ENCODE peak calls at places on chromosomes 6 and 20, in ten cellular contexts. One of them, this sample, is unnamed.

GRCh38 chr6:100663219-100663863 is 198.6 kb upstream of the SIM1 start:
- DNase-seq in HFFc6: peak
- DNase-seq in heart right ventricle: no peak
- DNase-seq in RWPE1: no peak
- DNase-seq in BJ: peak
- DNase-seq in fibroblast of the aortic adventitia: peak
- DNase-seq in breast epithelium: no peak
- DNase-seq in CD4-positive, alpha-beta T cell: no peak
- DNase-seq in heart left ventricle: no peak
- DNase-seq in stomach: no peak
- DNase-seq in this sample: no peak

GRCh38 chr20:42391807-42392206 is 773.6 kb upstream of the CHD6 start:
- DNase-seq in RWPE1: no peak
- DNase-seq in HFFc6: no peak
- DNase-seq in fibroblast of the aortic adventitia: no peak
- DNase-seq in heart left ventricle: no peak
- DNase-seq in stomach: no peak
- DNase-seq in heart right ventricle: no peak
- DNase-seq in CD4-positive, alpha-beta T cell: no peak
- DNase-seq in BJ: no peak
- DNase-seq in breast epithelium: no peak
- DNase-seq in this sample: no peak

GRCh38 chr6:66435321-66435720 is 728.3 kb upstream of the EYS start:
- DNase-seq in heart right ventricle: no peak
- DNase-seq in RWPE1: peak
- DNase-seq in BJ: no peak
- DNase-seq in heart left ventricle: no peak
- DNase-seq in CD4-positive, alpha-beta T cell: no peak
- DNase-seq in fibroblast of the aortic adventitia: no peak
- DNase-seq in breast epithelium: no peak
- DNase-seq in stomach: no peak
- DNase-seq in HFFc6: no peak
- DNase-seq in this sample: no peak

GRCh38 chr6:45514454-45514853 is 136.7 kb upstream of the SUPT3H start:
- DNase-seq in HFFc6: no peak
- DNase-seq in RWPE1: peak
- DNase-seq in heart left ventricle: no peak
- DNase-seq in CD4-positive, alpha-beta T cell: no peak
- DNase-seq in heart right ventricle: no peak
- DNase-seq in fibroblast of the aortic adventitia: no peak
- DNase-seq in stomach: peak
- DNase-seq in breast epithelium: no peak
- DNase-seq in BJ: no peak
- DNase-seq in this sample: no peak

GRCh38 chr6:152585236-152585635 is 51.9 kb downstream of the SYNE1 start:
- DNase-seq in CD4-positive, alpha-beta T cell: no peak
- DNase-seq in stomach: no peak
- DNase-seq in breast epithelium: no peak
- DNase-seq in BJ: no peak
- DNase-seq in fibroblast of the aortic adventitia: no peak
- DNase-seq in HFFc6: no peak
- DNase-seq in RWPE1: no peak
- DNase-seq in heart left ventricle: no peak
- DNase-seq in heart right ventricle: no peak
- DNase-seq in this sample: no peak

GRCh38 chr6:16184129-16184528 is 54.3 kb upstream of the GMPR start:
- DNase-seq in heart left ventricle: no peak
- DNase-seq in RWPE1: peak
- DNase-seq in HFFc6: no peak
- DNase-seq in BJ: no peak
- DNase-seq in breast epithelium: no peak
- DNase-seq in CD4-positive, alpha-beta T cell: no peak
- DNase-seq in fibroblast of the aortic adventitia: peak
- DNase-seq in heart right ventricle: no peak
- DNase-seq in stomach: peak
- DNase-seq in this sample: no peak

GRCh38 chr6:37960139-37960935 is 140.8 kb downstream of the ZFAND3 start:
- DNase-seq in CD4-positive, alpha-beta T cell: no peak
- DNase-seq in RWPE1: no peak
- DNase-seq in heart right ventricle: no peak
- DNase-seq in heart left ventricle: no peak
- DNase-seq in fibroblast of the aortic adventitia: no peak
- DNase-seq in stomach: no peak
- DNase-seq in HFFc6: no peak
- DNase-seq in BJ: no peak
- DNase-seq in breast epithelium: no peak
- DNase-seq in this sample: no peak

GRCh38 chr6:124466949-124467348 is 495.3 kb upstream of the RNF217 start:
- DNase-seq in BJ: no peak
- DNase-seq in heart left ventricle: no peak
- DNase-seq in HFFc6: no peak
- DNase-seq in breast epithelium: no peak
- DNase-seq in heart right ventricle: no peak
- DNase-seq in stomach: no peak
- DNase-seq in fibroblast of the aortic adventitia: no peak
- DNase-seq in RWPE1: no peak
- DNase-seq in CD4-positive, alpha-beta T cell: no peak
- DNase-seq in this sample: no peak

GRCh38 chr6:135657207-135657606 is 159.7 kb upstream of the AHI1 start:
- DNase-seq in heart left ventricle: no peak
- DNase-seq in fibroblast of the aortic adventitia: no peak
- DNase-seq in stomach: no peak
- DNase-seq in heart right ventricle: no peak
- DNase-seq in breast epithelium: no peak
- DNase-seq in BJ: no peak
- DNase-seq in RWPE1: no peak
- DNase-seq in HFFc6: no peak
- DNase-seq in CD4-positive, alpha-beta T cell: no peak
- DNase-seq in this sample: no peak

GRCh38 chr20:48791014-48791413 is 36.8 kb downstream of the PREX1 start:
- DNase-seq in heart left ventricle: no peak
- DNase-seq in CD4-positive, alpha-beta T cell: no peak
- DNase-seq in fibroblast of the aortic adventitia: peak
- DNase-seq in RWPE1: no peak
- DNase-seq in heart right ventricle: no peak
- DNase-seq in BJ: no peak
- DNase-seq in HFFc6: no peak
- DNase-seq in breast epithelium: no peak
- DNase-seq in stomach: no peak
- DNase-seq in this sample: no peak
- TF ChIP-seq CTCF in heart left ventricle: no peak
- TF ChIP-seq CTCF in CD4-positive, alpha-beta T cell: no peak
- TF ChIP-seq CTCF in fibroblast of the aortic adventitia: no peak
- TF ChIP-seq CTCF in RWPE1: no peak
- TF ChIP-seq CTCF in heart right ventricle: no peak
- TF ChIP-seq CTCF in BJ: no peak
- TF ChIP-seq CTCF in HFFc6: no peak
- TF ChIP-seq CTCF in breast epithelium: no peak
- TF ChIP-seq CTCF in stomach: no peak
- TF ChIP-seq CTCF in this sample: no peak

GRCh38 chr6:33895296-33895695 is 91.5 kb upstream of the MLN start:
- DNase-seq in HFFc6: no peak
- DNase-seq in CD4-positive, alpha-beta T cell: no peak
- DNase-seq in RWPE1: no peak
- DNase-seq in fibroblast of the aortic adventitia: no peak
- DNase-seq in heart right ventricle: no peak
- DNase-seq in heart left ventricle: no peak
- DNase-seq in BJ: no peak
- DNase-seq in breast epithelium: no peak
- DNase-seq in stomach: no peak
- DNase-seq in this sample: no peak

GRCh38 chr6:33896391-33897192 is 92.8 kb upstream of the MLN start:
- DNase-seq in breast epithelium: no peak
- DNase-seq in HFFc6: peak
- DNase-seq in heart right ventricle: no peak
- DNase-seq in CD4-positive, alpha-beta T cell: no peak
- DNase-seq in stomach: no peak
- DNase-seq in heart left ventricle: no peak
- DNase-seq in RWPE1: no peak
- DNase-seq in BJ: no peak
- DNase-seq in fibroblast of the aortic adventitia: peak
- DNase-seq in this sample: no peak

GRCh38 chr6:33895988-33896387 is 92.2 kb upstream of the MLN start:
- DNase-seq in heart left ventricle: no peak
- DNase-seq in RWPE1: no peak
- DNase-seq in BJ: no peak
- DNase-seq in heart right ventricle: no peak
- DNase-seq in stomach: no peak
- DNase-seq in fibroblast of the aortic adventitia: no peak
- DNase-seq in CD4-positive, alpha-beta T cell: no peak
- DNase-seq in HFFc6: no peak
- DNase-seq in breast epithelium: no peak
- DNase-seq in this sample: no peak

GRCh38 chr6:33892581-33893346 is 89.0 kb upstream of the MLN start:
- DNase-seq in HFFc6: no peak
- DNase-seq in fibroblast of the aortic adventitia: no peak
- DNase-seq in breast epithelium: no peak
- DNase-seq in heart left ventricle: no peak
- DNase-seq in RWPE1: no peak
- DNase-seq in BJ: no peak
- DNase-seq in stomach: no peak
- DNase-seq in heart right ventricle: no peak
- DNase-seq in CD4-positive, alpha-beta T cell: no peak
- DNase-seq in this sample: no peak

DNA sequence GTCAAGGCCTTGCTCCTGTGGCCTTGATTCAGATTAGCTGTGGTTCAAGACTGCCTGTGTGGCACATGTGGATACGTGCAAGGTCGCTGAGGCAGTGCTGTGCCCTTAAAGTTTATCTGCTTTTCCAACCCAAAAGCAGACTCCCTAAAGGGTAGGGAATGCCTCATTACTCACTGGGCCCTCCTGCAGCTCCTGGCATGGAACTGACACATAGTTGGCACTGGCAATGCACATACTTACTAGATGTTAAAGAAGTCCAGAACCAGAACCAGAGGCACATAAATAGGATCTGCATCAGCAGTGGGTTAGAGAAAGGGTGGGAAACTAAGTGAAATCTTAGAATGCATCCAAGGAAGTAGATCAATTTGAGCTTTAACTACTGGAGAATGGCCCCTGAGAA is 90.6 kb upstream of the MLN start:
- DNase-seq in RWPE1: no peak
- DNase-seq in CD4-positive, alpha-beta T cell: no peak
- DNase-seq in breast epithelium: no peak
- DNase-seq in heart right ventricle: peak
- DNase-seq in heart left ventricle: no peak
- DNase-seq in BJ: no peak
- DNase-seq in stomach: no peak
- DNase-seq in fibroblast of the aortic adventitia: peak
- DNase-seq in HFFc6: no peak
- DNase-seq in this sample: no peak
- TF ChIP-seq CTCF in RWPE1: no peak
- TF ChIP-seq CTCF in CD4-positive, alpha-beta T cell: no peak
- TF ChIP-seq CTCF in breast epithelium: no peak
- TF ChIP-seq CTCF in heart right ventricle: no peak
- TF ChIP-seq CTCF in heart left ventricle: no peak
- TF ChIP-seq CTCF in BJ: no peak
- TF ChIP-seq CTCF in stomach: no peak
- TF ChIP-seq CTCF in fibroblast of the aortic adventitia: no peak
- TF ChIP-seq CTCF in HFFc6: no peak
- TF ChIP-seq CTCF in this sample: no peak

GRCh38 chr6:48765352-48765961 is 654.5 kb upstream of the PTCHD4 start:
- DNase-seq in heart right ventricle: no peak
- DNase-seq in BJ: no peak
- DNase-seq in heart left ventricle: no peak
- DNase-seq in stomach: peak
- DNase-seq in RWPE1: peak
- DNase-seq in CD4-positive, alpha-beta T cell: no peak
- DNase-seq in HFFc6: peak
- DNase-seq in breast epithelium: no peak
- DNase-seq in fibroblast of the aortic adventitia: peak
- DNase-seq in this sample: no peak
- TF ChIP-seq CTCF in heart right ventricle: peak
- TF ChIP-seq CTCF in BJ: peak
- TF ChIP-seq CTCF in heart left ventricle: peak
- TF ChIP-seq CTCF in stomach: no peak
- TF ChIP-seq CTCF in RWPE1: peak
- TF ChIP-seq CTCF in CD4-positive, alpha-beta T cell: no peak
- TF ChIP-seq CTCF in HFFc6: peak
- TF ChIP-seq CTCF in breast epithelium: peak
- TF ChIP-seq CTCF in fibroblast of the aortic adventitia: peak
- TF ChIP-seq CTCF in this sample: peak

GRCh38 chr6:161985911-161986310 is 712.0 kb upstream of the AGPAT4 start:
- DNase-seq in CD4-positive, alpha-beta T cell: no peak
- DNase-seq in RWPE1: no peak
- DNase-seq in heart right ventricle: no peak
- DNase-seq in stomach: no peak
- DNase-seq in fibroblast of the aortic adventitia: no peak
- DNase-seq in heart left ventricle: no peak
- DNase-seq in HFFc6: no peak
- DNase-seq in breast epithelium: no peak
- DNase-seq in BJ: no peak
- DNase-seq in this sample: no peak

GRCh38 chr6:161984707-161985106 is 710.8 kb upstream of the AGPAT4 start:
- DNase-seq in CD4-positive, alpha-beta T cell: no peak
- DNase-seq in HFFc6: no peak
- DNase-seq in stomach: no peak
- DNase-seq in heart right ventricle: no peak
- DNase-seq in fibroblast of the aortic adventitia: no peak
- DNase-seq in BJ: no peak
- DNase-seq in breast epithelium: no peak
- DNase-seq in heart left ventricle: no peak
- DNase-seq in RWPE1: no peak
- DNase-seq in this sample: no peak
- TF ChIP-seq CTCF in CD4-positive, alpha-beta T cell: no peak
- TF ChIP-seq CTCF in HFFc6: no peak
- TF ChIP-seq CTCF in stomach: no peak
- TF ChIP-seq CTCF in heart right ventricle: no peak
- TF ChIP-seq CTCF in fibroblast of the aortic adventitia: no peak
- TF ChIP-seq CTCF in BJ: no peak
- TF ChIP-seq CTCF in breast epithelium: no peak
- TF ChIP-seq CTCF in heart left ventricle: no peak
- TF ChIP-seq CTCF in RWPE1: no peak
- TF ChIP-seq CTCF in this sample: no peak

GRCh38 chr6:43457643-43458042 is 2.3 kb upstream of the DLK2 start:
- DNase-seq in breast epithelium: no peak
- DNase-seq in HFFc6: no peak
- DNase-seq in RWPE1: no peak
- DNase-seq in CD4-positive, alpha-beta T cell: no peak
- DNase-seq in heart left ventricle: no peak
- DNase-seq in fibroblast of the aortic adventitia: no peak
- DNase-seq in stomach: no peak
- DNase-seq in heart right ventricle: no peak
- DNase-seq in BJ: no peak
- DNase-seq in this sample: no peak
- TF ChIP-seq CTCF in breast epithelium: no peak
- TF ChIP-seq CTCF in HFFc6: no peak
- TF ChIP-seq CTCF in RWPE1: no peak
- TF ChIP-seq CTCF in CD4-positive, alpha-beta T cell: no peak
- TF ChIP-seq CTCF in heart left ventricle: no peak
- TF ChIP-seq CTCF in fibroblast of the aortic adventitia: no peak
- TF ChIP-seq CTCF in stomach: no peak
- TF ChIP-seq CTCF in heart right ventricle: no peak
- TF ChIP-seq CTCF in BJ: no peak
- TF ChIP-seq CTCF in this sample: peak

GRCh38 chr20:31440012-31440659 is at the start of gene DEFB123:
- DNase-seq in CD4-positive, alpha-beta T cell: no peak
- DNase-seq in heart left ventricle: no peak
- DNase-seq in stomach: no peak
- DNase-seq in BJ: no peak
- DNase-seq in breast epithelium: no peak
- DNase-seq in heart right ventricle: no peak
- DNase-seq in RWPE1: no peak
- DNase-seq in HFFc6: no peak
- DNase-seq in fibroblast of the aortic adventitia: no peak
- DNase-seq in this sample: no peak
- TF ChIP-seq CTCF in CD4-positive, alpha-beta T cell: no peak
- TF ChIP-seq CTCF in heart left ventricle: no peak
- TF ChIP-seq CTCF in stomach: no peak
- TF ChIP-seq CTCF in BJ: no peak
- TF ChIP-seq CTCF in breast epithelium: no peak
- TF ChIP-seq CTCF in heart right ventricle: peak
- TF ChIP-seq CTCF in RWPE1: peak
- TF ChIP-seq CTCF in HFFc6: peak
- TF ChIP-seq CTCF in fibroblast of the aortic adventitia: peak
- TF ChIP-seq CTCF in this sample: peak

This sample was measured in type B pancreatic cell.